ENCODE peak calls at places on chromosomes 3 and 15, in five cellular contexts. F is dorsolateral prefrontal cortex; W is choroid plexus epithelial cell; M is stomach; S is activated CD4-positive, alpha-beta T cell treated with anti-CD3 and anti-CD28 coated beads for 48 hours. K is an unnamed sample.
A peak's percentile ranks its signal among the peaks of the same experiment; 100 is the strongest.

GRCh38 chr3:14539384-14540208 is 546 bp downstream of the GRIP2 start:
- DNase-seq in F (no peak), W (no peak), M (no peak), S (no peak), K (no peak)

GRCh38 chr3:119582178-119582577 is 2.9 kb downstream of the ADPRH start:
- DNase-seq in F (no peak), W (no peak), M (no peak), S (peak; percentile 45), K (peak; percentile 69)

GRCh38 chr3:40116478-40117162 is 192.9 kb upstream of the EIF1B start:
- DNase-seq in F (no peak), W (peak; percentile 70), M (no peak), S (no peak), K (no peak)

GRCh38 chr3:58999779-59000170 is 50.0 kb downstream of the CFAP20DC start:
- DNase-seq in F (no peak), W (no peak), M (no peak), S (no peak), K (no peak)

GRCh38 chr3:117308756-117309155 is 599.2 kb downstream of the TUSC7 start:
- DNase-seq in F (no peak), W (no peak), M (no peak), S (no peak), K (no peak)

GRCh38 chr3:14925729-14926591 is 21.4 kb upstream of the NR2C2 start:
- DNase-seq in F (no peak), W (peak; percentile 88), M (no peak), S (peak; percentile 29), K (peak; percentile 40)

GRCh38 chr3:54349231-54349647 is 226.9 kb downstream of the CACNA2D3 start:
- DNase-seq in F (no peak), W (no peak), M (no peak), S (no peak), K (no peak)

GRCh38 chr3:121918779-121919483 is 24.7 kb downstream of the SLC15A2 start:
- DNase-seq in F (no peak), W (no peak), M (no peak), S (no peak), K (no peak)

GRCh38 chr3:23682646-23683045 is 123.1 kb upstream of the UBE2E1 start:
- DNase-seq in F (no peak), W (no peak), M (no peak), S (no peak), K (no peak)

GRCh38 chr15:77528968-77529319 is 103.8 kb downstream of the LINGO1 start:
- DNase-seq in F (no peak), W (no peak), M (no peak), S (no peak), K (no peak)

GRCh38 chr15:78174398-78174797 is 25.2 kb downstream of the IDH3A start:
- DNase-seq in F (no peak), W (no peak), M (no peak), S (no peak), K (no peak)

GRCh38 chr3:189621948-189622603 is 9.1 kb upstream of the TP63 start:
- DNase-seq in F (no peak), W (no peak), M (no peak), S (no peak), K (peak; percentile 26)

GRCh38 chr3:155391583-155391982 is 98.1 kb upstream of the STRIT1 start:
- DNase-seq in F (no peak), W (peak; percentile 39), M (no peak), S (no peak), K (no peak)

GRCh38 chr3:173793963-173794362 is 396.4 kb downstream of the NLGN1 start:
- DNase-seq in F (no peak), W (no peak), M (no peak), S (no peak), K (no peak)

GRCh38 chr3:58529516-58530353 is 7.3 kb downstream of the ACOX2 start:
- DNase-seq in F (no peak), W (peak; percentile 59), M (no peak), S (peak; percentile 30), K (peak; percentile 28)

GRCh38 chr3:188170461-188171459 is 16.8 kb downstream of the LPP start:
- DNase-seq in F (no peak), W (no peak), M (no peak), S (peak; percentile 75), K (peak; percentile 82)

GRCh38 chr3:58206406-58207011 is 4.3 kb downstream of the DNASE1L3 start:
- DNase-seq in F (peak; percentile 49), W (peak; percentile 27), M (no peak), S (peak; percentile 52), K (peak; percentile 63)

GRCh38 chr3:25967385-25967784 is 177.5 kb downstream of the OXSM start:
- DNase-seq in F (no peak), W (no peak), M (no peak), S (no peak), K (no peak)

K was measured in activated CD4-positive, alpha-beta memory T cell treated with anti-CD3 and anti-CD28 coated beads for 36 hours.